ENCODE peak calls at places on chromosomes 7 and 10, in eight cellular contexts. H is upper lobe of right lung; O is activated naive CD4-positive, alpha-beta T cell treated with anti-CD3 and anti-CD28 coated beads, Interleukin-2, amount 10 ng/mL, durations not matched to agents 7 days and 5 days; W is heart left ventricle; Y is activated CD4-positive, alpha-beta T cell treated with anti-CD3 and anti-CD28 coated beads, Interleukin-2, amount 50 U/mL, for 24 hours; M is esophagus squamous epithelium; F is right lobe of liver; N is GM03348. T is an unnamed sample.

GRCh38 chr10:125002044-125002422 is 60.1 kb downstream of the ZRANB1 start:
- DNase-seq in H (peak), O (no peak), W (no peak), Y (no peak), M (no peak), F (peak), N (no peak), T (no peak)

GRCh38 chr7:74372060-74372408 is 81.7 kb upstream of the GTF2IRD1 start:
- DNase-seq in H (no peak), O (no peak), W (no peak), Y (no peak), M (no peak), F (no peak), N (no peak), T (no peak)

GRCh38 chr10:75718996-75719395 is 287.6 kb downstream of the LRMDA start:
- DNase-seq in H (no peak), O (no peak), W (no peak), Y (no peak), M (no peak), F (no peak), N (no peak), T (peak)

GRCh38 chr7:111168182-111168581 is 77.3 kb downstream of the LRRN3 start:
- DNase-seq in H (no peak), O (no peak), W (no peak), Y (no peak), M (no peak), F (no peak), N (no peak), T (no peak)

GRCh38 chr10:74418285-74418872 is 267.4 kb downstream of the ADK start:
- DNase-seq in H (no peak), O (no peak), W (no peak), Y (no peak), M (no peak), F (no peak), N (no peak), T (no peak)

GRCh38 chr10:101095550-101096213 is 33.9 kb downstream of the KAZALD1 start:
- DNase-seq in H (peak), O (peak), W (peak), Y (peak), M (no peak), F (peak), N (peak), T (peak)

GRCh38 chr10:133292919-133293809 is 15.5 kb downstream of the TUBGCP2 start:
- DNase-seq in H (peak), O (no peak), W (no peak), Y (no peak), M (no peak), F (no peak), N (peak), T (peak)

GRCh38 chr10:97019213-97019844 is 166.4 kb downstream of the SLIT1 start:
- DNase-seq in H (peak), O (peak), W (no peak), Y (no peak), M (no peak), F (no peak), N (no peak), T (no peak)

GRCh38 chr7:96992624-96993452 is 12.5 kb upstream of the DLX6 start:
- DNase-seq in H (no peak), O (no peak), W (no peak), Y (no peak), M (no peak), F (no peak), N (no peak), T (no peak)

GRCh38 chr7:27453702-27454405 is 208.8 kb downstream of the HIBADH start:
- DNase-seq in H (no peak), O (no peak), W (no peak), Y (no peak), M (no peak), F (no peak), N (peak), T (no peak)

GRCh38 chr7:37230221-37230620 is 218.4 kb downstream of the ELMO1 start:
- DNase-seq in H (no peak), O (no peak), W (peak), Y (no peak), M (no peak), F (no peak), N (no peak), T (no peak)

GRCh38 chr7:99631311-99632109 is 14.8 kb downstream of the ZSCAN25 start:
- DNase-seq in H (no peak), O (no peak), W (no peak), Y (no peak), M (no peak), F (no peak), N (peak), T (peak)

GRCh38 chr7:50491209-50491608 is 41.1 kb upstream of the FIGNL1 start:
- DNase-seq in H (no peak), O (no peak), W (no peak), Y (no peak), M (no peak), F (no peak), N (no peak), T (no peak)

GRCh38 chr10:8069108-8069507 is 14.6 kb downstream of the GATA3 start:
- DNase-seq in H (no peak), O (no peak), W (no peak), Y (no peak), M (no peak), F (no peak), N (no peak), T (no peak)

GRCh38 chr10:112616647-112617046 is 169.6 kb downstream of the VTI1A start:
- DNase-seq in H (no peak), O (no peak), W (no peak), Y (no peak), M (no peak), F (no peak), N (no peak), T (no peak)

GRCh38 chr10:119658274-119658673 is 7.1 kb downstream of the BAG3 start:
- DNase-seq in H (peak), O (no peak), W (peak), Y (no peak), M (no peak), F (peak), N (peak), T (peak)

GRCh38 chr10:112946649-112947048 is 3.4 kb upstream of the TCF7L2 start:
- DNase-seq in H (no peak), O (no peak), W (no peak), Y (no peak), M (no peak), F (peak), N (no peak), T (no peak)

GRCh38 chr10:44334621-44335184 is 50.2 kb downstream of the CXCL12 start:
- DNase-seq in H (no peak), O (no peak), W (no peak), Y (no peak), M (no peak), F (no peak), N (peak), T (no peak)

GRCh38 chr7:149723082-149723767 is 50.2 kb downstream of the ZNF467 start:
- DNase-seq in H (no peak), O (peak), W (no peak), Y (no peak), M (no peak), F (no peak), N (no peak), T (no peak)

GRCh38 chr7:100584677-100585510 is 1.0 kb downstream of the LRCH4 start:
- DNase-seq in H (peak), O (peak), W (peak), Y (no peak), M (no peak), F (peak), N (peak), T (peak)

T was measured in bronchial epithelial cell.